ENCODE peak calls at places on chromosomes 12 and 14, in nine cellular contexts. M, O, T, G, P, H, Q, X and S are unnamed samples.

GRCh38 chr14:100818221-100818699 is 7.7 kb upstream of the MEG3 start:
- DNase-seq in M (no peak), O (no peak), T (no peak), G (peak; percentile 23), P (peak; percentile 15), H (no peak), Q (no peak), X (no peak), S (no peak)

GRCh38 chr12:19388131-19388549 is 51.2 kb upstream of the AEBP2 start:
- DNase-seq in M (no peak), O (no peak), T (no peak), G (no peak), P (no peak), H (no peak), Q (peak; percentile 80), X (no peak), S (no peak)

GRCh38 chr14:58663494-58664111 is 25.8 kb downstream of the DACT1 start:
- DNase-seq in M (no peak), O (peak; percentile 76), T (no peak), G (no peak), P (no peak), H (peak; percentile 61), Q (peak; percentile 93), X (peak; percentile 80), S (no peak)

GRCh38 chr12:132617822-132618682 is 524 bp upstream of the P2RX2 start:
- DNase-seq in M (peak; percentile 72), O (no peak), T (no peak), G (no peak), P (peak; percentile 27), H (no peak), Q (no peak), X (no peak), S (no peak)

GRCh38 chr12:34363050-34363673 is 340.9 kb downstream of the ALG10 start:
- DNase-seq in M (no peak), O (no peak), T (no peak), G (no peak), P (no peak), H (no peak), Q (no peak), X (no peak), S (no peak)

GRCh38 chr14:96095581-96096476 is 56.7 kb downstream of the C14orf132 start:
- DNase-seq in M (no peak), O (no peak), T (no peak), G (no peak), P (no peak), H (peak; percentile 86), Q (peak; percentile 72), X (peak; percentile 76), S (peak; percentile 93)

GRCh38 chr14:62428429-62429203 is 616.6 kb downstream of the KCNH5 start:
- DNase-seq in M (no peak), O (peak; percentile 49), T (no peak), G (no peak), P (no peak), H (peak; percentile 70), Q (peak; percentile 77), X (peak; percentile 44), S (no peak)

GRCh38 chr14:85604671-85605070 is 74.7 kb downstream of the FLRT2 start:
- DNase-seq in M (no peak), O (no peak), T (no peak), G (no peak), P (no peak), H (no peak), Q (no peak), X (no peak), S (no peak)

GRCh38 chr14:64717870-64718269 is 13.6 kb downstream of the PLEKHG3 start:
- DNase-seq in M (no peak), O (no peak), T (peak; percentile 10), G (no peak), P (no peak), H (peak; percentile 60), Q (no peak), X (no peak), S (no peak)

GRCh38 chr14:68849416-68849815 is 56.5 kb upstream of the ZFP36L1 start:
- DNase-seq in M (no peak), O (no peak), T (no peak), G (no peak), P (no peak), H (no peak), Q (no peak), X (no peak), S (no peak)

GRCh38 chr12:104055686-104056388 is 5.8 kb upstream of the GLT8D2 start:
- DNase-seq in M (no peak), O (no peak), T (no peak), G (peak; percentile 76), P (peak; percentile 55), H (no peak), Q (peak; percentile 55), X (no peak), S (no peak)

GRCh38 chr14:91303091-91303923 is 58.8 kb upstream of the GPR68 start:
- DNase-seq in M (peak; percentile 54), O (no peak), T (peak; percentile 100), G (peak; percentile 87), P (peak; percentile 67), H (no peak), Q (peak; percentile 41), X (no peak), S (no peak)

GRCh38 chr14:60590907-60591510 is 58.3 kb downstream of the SIX1 start:
- DNase-seq in M (no peak), O (peak; percentile 38), T (no peak), G (no peak), P (no peak), H (no peak), Q (no peak), X (no peak), S (no peak)

DNA sequence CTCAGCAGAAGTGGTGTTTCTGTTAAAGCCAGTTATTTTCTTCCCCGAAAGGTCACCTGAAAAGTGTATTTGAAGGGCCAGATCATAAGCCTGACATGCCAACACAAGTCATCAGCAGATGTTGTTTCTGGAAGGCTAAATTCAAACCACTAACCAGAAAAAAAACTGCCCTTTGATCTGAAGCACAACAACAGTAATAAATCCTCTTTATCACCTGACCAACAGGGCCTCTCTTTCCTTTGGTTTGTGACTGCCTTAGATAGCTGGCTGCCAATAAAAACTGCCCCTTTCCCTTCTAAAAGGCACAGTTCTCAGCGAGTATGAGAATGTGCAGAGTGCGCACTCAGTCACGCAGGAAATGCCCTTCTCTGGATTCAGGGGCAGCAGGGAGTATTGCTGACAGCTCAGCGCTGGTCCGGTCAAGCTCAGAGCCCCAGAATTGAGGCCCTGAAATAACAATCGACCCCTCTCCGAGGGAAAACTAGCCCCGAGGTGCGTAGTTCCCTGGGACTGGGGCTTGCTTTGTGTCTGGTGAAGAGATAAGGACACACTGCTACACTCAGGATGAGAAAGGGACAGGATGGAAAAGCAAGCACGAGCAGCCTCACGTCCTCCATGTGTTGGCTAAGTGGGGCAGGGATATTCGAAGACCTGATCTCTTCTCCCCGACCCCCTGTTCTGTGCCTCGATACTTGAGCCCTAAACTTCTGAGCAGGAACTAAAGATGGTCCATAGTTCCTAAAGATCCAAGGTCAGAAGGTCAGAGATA is 184.2 kb upstream of the GZMB start:
- DNase-seq in M (no peak), O (no peak), T (no peak), G (no peak), P (no peak), H (peak; percentile 25), Q (no peak), X (no peak), S (no peak)
- TF ChIP-seq CTCF in M (no peak), O (no peak), T (no peak), G (no peak), P (no peak), H (no peak), Q (no peak), X (no peak), S (no peak)

DNA sequence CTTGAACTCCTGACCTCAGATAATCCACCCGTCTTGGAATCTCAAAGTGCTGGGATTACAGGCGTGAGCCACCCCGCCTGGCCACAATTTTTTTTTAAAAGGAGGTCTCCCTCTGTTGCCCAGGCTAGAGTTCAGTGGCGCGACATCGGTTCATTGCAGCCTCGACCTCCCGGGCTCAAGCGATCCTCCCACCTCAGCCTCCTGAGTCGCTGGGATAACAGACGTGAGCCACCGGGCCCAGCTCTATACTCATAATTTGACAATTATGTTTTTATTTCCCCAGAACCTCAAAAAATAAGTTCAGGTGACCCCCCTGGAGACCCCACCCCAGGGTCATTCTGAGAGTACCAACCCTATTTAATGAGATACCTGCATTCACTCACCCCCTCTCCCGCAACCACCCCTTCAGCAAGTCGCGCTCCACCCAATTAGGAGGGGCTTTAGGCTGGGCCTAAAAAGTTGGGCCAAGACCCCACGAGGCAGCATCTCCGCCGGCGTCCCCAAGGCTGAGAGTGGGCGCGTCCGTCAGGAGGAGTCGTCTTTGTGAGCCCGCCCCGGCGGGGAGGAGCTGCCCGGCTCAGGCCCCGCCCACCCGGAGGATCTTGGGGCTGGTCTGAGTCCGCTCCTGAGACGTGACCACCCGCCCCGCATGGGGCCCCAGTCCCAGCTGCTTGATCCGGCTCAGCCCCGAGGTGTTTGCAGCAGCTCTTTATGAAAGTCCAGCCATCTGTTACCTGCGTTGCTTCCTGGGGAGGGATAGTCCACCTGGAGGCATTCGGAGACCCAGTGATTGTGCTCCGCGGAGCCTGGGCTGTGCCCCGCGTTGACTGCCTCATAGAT is at the start of gene ANKRD33:
- DNase-seq in M (peak; percentile 43), O (no peak), T (peak; percentile 91), G (peak; percentile 70), P (peak; percentile 72), H (no peak), Q (no peak), X (no peak), S (no peak)
- TF ChIP-seq CTCF in M (no peak), O (no peak), T (no peak), G (no peak), P (no peak), H (no peak), Q (no peak), X (no peak), S (no peak)

GRCh38 chr12:13079440-13079906 is 24.0 kb downstream of the GSG1 start:
- DNase-seq in M (no peak), O (no peak), T (no peak), G (no peak), P (no peak), H (no peak), Q (no peak), X (no peak), S (no peak)
- TF ChIP-seq CTCF in M (no peak), O (no peak), T (no peak), G (no peak), P (no peak), H (no peak), Q (peak; percentile 1), X (peak; percentile 38), S (no peak)

GRCh38 chr12:85877459-85877858 is 3.4 kb downstream of the NTS start:
- DNase-seq in M (no peak), O (no peak), T (no peak), G (no peak), P (no peak), H (no peak), Q (no peak), X (no peak), S (no peak)

GRCh38 chr12:85872497-85873091 is 1.5 kb upstream of the NTS start:
- DNase-seq in M (no peak), O (peak; percentile 49), T (no peak), G (no peak), P (no peak), H (peak; percentile 45), Q (peak; percentile 80), X (peak; percentile 43), S (no peak)

DNA sequence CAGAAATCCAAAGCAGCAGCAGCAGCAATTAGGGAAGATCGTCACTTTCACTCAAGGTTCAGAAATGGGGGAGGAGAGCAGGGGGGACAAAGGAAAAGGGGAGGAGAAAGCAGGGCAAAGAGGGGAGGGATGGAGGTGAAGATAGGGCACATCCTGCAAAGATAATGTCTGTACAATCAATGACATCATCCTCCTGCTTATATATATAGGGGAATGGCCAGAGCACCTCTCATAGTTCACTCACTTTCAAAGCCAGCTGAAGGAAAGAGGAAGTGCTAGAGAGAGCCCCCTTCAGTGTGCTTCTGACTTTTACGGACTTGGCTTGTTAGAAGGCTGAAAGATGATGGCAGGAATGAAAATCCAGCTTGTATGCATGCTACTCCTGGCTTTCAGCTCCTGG is at the start of gene NTS:
- DNase-seq in M (no peak), O (no peak), T (no peak), G (no peak), P (no peak), H (no peak), Q (no peak), X (no peak), S (no peak)
- TF ChIP-seq CTCF in M (no peak), O (peak; percentile 17), T (no peak), G (no peak), P (no peak), H (no peak), Q (peak; percentile 2), X (peak; percentile 33), S (no peak)